ENCODE peak calls at places on chromosomes 3 and 15, in nine cellular contexts. One of them, this sample, is unnamed.

GRCh38 chr3:156722219-156722618 is 47.8 kb downstream of the TIPARP start:
- ATAC-seq in activated naive CD8-positive, alpha-beta T cell treated with anti-CD3 and anti-CD28 coated beads, Interleukin-2, amount 10 ng/mL, durations not matched to agents 7 days and 5 days: no peak
- ATAC-seq in activated T-cell treated with anti-CD3 and anti-CD28 coated beads, Interleukin-2, amount 50 U/mL, for 72 hours: no peak
- ATAC-seq in gastroesophageal sphincter: no peak
- ATAC-seq in T-helper 17 cell: no peak
- ATAC-seq in right cardiac atrium: no peak
- ATAC-seq in CD8-positive, alpha-beta T cell: no peak
- ATAC-seq in PC-3: no peak
- ATAC-seq in activated CD8-positive, alpha-beta T cell treated with anti-CD3 and anti-CD28 coated beads, Interleukin-2, amount 10 ng/mL, durations not matched to agents 7 days and 5 days: no peak
- ATAC-seq in this sample: no peak

GRCh38 chr3:151445283-151446001 is 15.4 kb downstream of the IGSF10 start:
- ATAC-seq in activated naive CD8-positive, alpha-beta T cell treated with anti-CD3 and anti-CD28 coated beads, Interleukin-2, amount 10 ng/mL, durations not matched to agents 7 days and 5 days: no peak
- ATAC-seq in right cardiac atrium: peak
- ATAC-seq in T-helper 17 cell: no peak
- ATAC-seq in activated T-cell treated with anti-CD3 and anti-CD28 coated beads, Interleukin-2, amount 50 U/mL, for 72 hours: no peak
- ATAC-seq in gastroesophageal sphincter: no peak
- ATAC-seq in PC-3: peak
- ATAC-seq in activated CD8-positive, alpha-beta T cell treated with anti-CD3 and anti-CD28 coated beads, Interleukin-2, amount 10 ng/mL, durations not matched to agents 7 days and 5 days: no peak
- ATAC-seq in CD8-positive, alpha-beta T cell: no peak
- ATAC-seq in this sample: no peak

GRCh38 chr3:107524214-107525100 is 1.7 kb downstream of the BBX start:
- ATAC-seq in activated naive CD8-positive, alpha-beta T cell treated with anti-CD3 and anti-CD28 coated beads, Interleukin-2, amount 10 ng/mL, durations not matched to agents 7 days and 5 days: no peak
- ATAC-seq in PC-3: peak
- ATAC-seq in right cardiac atrium: peak
- ATAC-seq in activated T-cell treated with anti-CD3 and anti-CD28 coated beads, Interleukin-2, amount 50 U/mL, for 72 hours: no peak
- ATAC-seq in CD8-positive, alpha-beta T cell: peak
- ATAC-seq in T-helper 17 cell: peak
- ATAC-seq in activated CD8-positive, alpha-beta T cell treated with anti-CD3 and anti-CD28 coated beads, Interleukin-2, amount 10 ng/mL, durations not matched to agents 7 days and 5 days: peak
- ATAC-seq in gastroesophageal sphincter: peak
- ATAC-seq in this sample: peak

GRCh38 chr15:66834863-66835557 is 133.0 kb downstream of the SMAD6 start:
- ATAC-seq in activated T-cell treated with anti-CD3 and anti-CD28 coated beads, Interleukin-2, amount 50 U/mL, for 72 hours: no peak
- ATAC-seq in activated CD8-positive, alpha-beta T cell treated with anti-CD3 and anti-CD28 coated beads, Interleukin-2, amount 10 ng/mL, durations not matched to agents 7 days and 5 days: no peak
- ATAC-seq in T-helper 17 cell: no peak
- ATAC-seq in CD8-positive, alpha-beta T cell: no peak
- ATAC-seq in PC-3: no peak
- ATAC-seq in activated naive CD8-positive, alpha-beta T cell treated with anti-CD3 and anti-CD28 coated beads, Interleukin-2, amount 10 ng/mL, durations not matched to agents 7 days and 5 days: no peak
- ATAC-seq in right cardiac atrium: peak
- ATAC-seq in gastroesophageal sphincter: no peak
- ATAC-seq in this sample: peak

GRCh38 chr3:161323926-161324621 is 47.2 kb downstream of the SPTSSB start:
- ATAC-seq in activated CD8-positive, alpha-beta T cell treated with anti-CD3 and anti-CD28 coated beads, Interleukin-2, amount 10 ng/mL, durations not matched to agents 7 days and 5 days: no peak
- ATAC-seq in activated T-cell treated with anti-CD3 and anti-CD28 coated beads, Interleukin-2, amount 50 U/mL, for 72 hours: no peak
- ATAC-seq in PC-3: peak
- ATAC-seq in T-helper 17 cell: no peak
- ATAC-seq in activated naive CD8-positive, alpha-beta T cell treated with anti-CD3 and anti-CD28 coated beads, Interleukin-2, amount 10 ng/mL, durations not matched to agents 7 days and 5 days: no peak
- ATAC-seq in right cardiac atrium: no peak
- ATAC-seq in CD8-positive, alpha-beta T cell: no peak
- ATAC-seq in gastroesophageal sphincter: no peak
- ATAC-seq in this sample: no peak

GRCh38 chr3:190435618-190436017 is 14.1 kb downstream of the TMEM207 start:
- ATAC-seq in T-helper 17 cell: no peak
- ATAC-seq in gastroesophageal sphincter: no peak
- ATAC-seq in right cardiac atrium: no peak
- ATAC-seq in CD8-positive, alpha-beta T cell: no peak
- ATAC-seq in activated CD8-positive, alpha-beta T cell treated with anti-CD3 and anti-CD28 coated beads, Interleukin-2, amount 10 ng/mL, durations not matched to agents 7 days and 5 days: no peak
- ATAC-seq in activated T-cell treated with anti-CD3 and anti-CD28 coated beads, Interleukin-2, amount 50 U/mL, for 72 hours: no peak
- ATAC-seq in activated naive CD8-positive, alpha-beta T cell treated with anti-CD3 and anti-CD28 coated beads, Interleukin-2, amount 10 ng/mL, durations not matched to agents 7 days and 5 days: no peak
- ATAC-seq in PC-3: peak
- ATAC-seq in this sample: no peak

GRCh38 chr3:150349314-150350097 is 58.6 kb upstream of the TSC22D2 start:
- ATAC-seq in T-helper 17 cell: no peak
- ATAC-seq in activated naive CD8-positive, alpha-beta T cell treated with anti-CD3 and anti-CD28 coated beads, Interleukin-2, amount 10 ng/mL, durations not matched to agents 7 days and 5 days: no peak
- ATAC-seq in CD8-positive, alpha-beta T cell: no peak
- ATAC-seq in PC-3: no peak
- ATAC-seq in gastroesophageal sphincter: peak
- ATAC-seq in activated CD8-positive, alpha-beta T cell treated with anti-CD3 and anti-CD28 coated beads, Interleukin-2, amount 10 ng/mL, durations not matched to agents 7 days and 5 days: no peak
- ATAC-seq in right cardiac atrium: peak
- ATAC-seq in activated T-cell treated with anti-CD3 and anti-CD28 coated beads, Interleukin-2, amount 50 U/mL, for 72 hours: no peak
- ATAC-seq in this sample: peak

GRCh38 chr15:70892002-70892911 is at the start of the genes LRRC49 and THAP10:
- ATAC-seq in activated naive CD8-positive, alpha-beta T cell treated with anti-CD3 and anti-CD28 coated beads, Interleukin-2, amount 10 ng/mL, durations not matched to agents 7 days and 5 days: peak
- ATAC-seq in activated CD8-positive, alpha-beta T cell treated with anti-CD3 and anti-CD28 coated beads, Interleukin-2, amount 10 ng/mL, durations not matched to agents 7 days and 5 days: peak
- ATAC-seq in CD8-positive, alpha-beta T cell: no peak
- ATAC-seq in activated T-cell treated with anti-CD3 and anti-CD28 coated beads, Interleukin-2, amount 50 U/mL, for 72 hours: peak
- ATAC-seq in T-helper 17 cell: peak
- ATAC-seq in gastroesophageal sphincter: peak
- ATAC-seq in right cardiac atrium: peak
- ATAC-seq in PC-3: peak
- ATAC-seq in this sample: peak

GRCh38 chr3:75049581-75049980 is 435.1 kb upstream of the CNTN3 start:
- ATAC-seq in CD8-positive, alpha-beta T cell: no peak
- ATAC-seq in activated T-cell treated with anti-CD3 and anti-CD28 coated beads, Interleukin-2, amount 50 U/mL, for 72 hours: no peak
- ATAC-seq in gastroesophageal sphincter: no peak
- ATAC-seq in right cardiac atrium: no peak
- ATAC-seq in PC-3: no peak
- ATAC-seq in activated CD8-positive, alpha-beta T cell treated with anti-CD3 and anti-CD28 coated beads, Interleukin-2, amount 10 ng/mL, durations not matched to agents 7 days and 5 days: no peak
- ATAC-seq in T-helper 17 cell: no peak
- ATAC-seq in activated naive CD8-positive, alpha-beta T cell treated with anti-CD3 and anti-CD28 coated beads, Interleukin-2, amount 10 ng/mL, durations not matched to agents 7 days and 5 days: no peak
- ATAC-seq in this sample: no peak

GRCh38 chr15:78454992-78455391 is 17.0 kb downstream of the IREB2 start:
- ATAC-seq in CD8-positive, alpha-beta T cell: no peak
- ATAC-seq in T-helper 17 cell: peak
- ATAC-seq in gastroesophageal sphincter: no peak
- ATAC-seq in PC-3: no peak
- ATAC-seq in activated T-cell treated with anti-CD3 and anti-CD28 coated beads, Interleukin-2, amount 50 U/mL, for 72 hours: no peak
- ATAC-seq in activated naive CD8-positive, alpha-beta T cell treated with anti-CD3 and anti-CD28 coated beads, Interleukin-2, amount 10 ng/mL, durations not matched to agents 7 days and 5 days: no peak
- ATAC-seq in right cardiac atrium: peak
- ATAC-seq in activated CD8-positive, alpha-beta T cell treated with anti-CD3 and anti-CD28 coated beads, Interleukin-2, amount 10 ng/mL, durations not matched to agents 7 days and 5 days: no peak
- ATAC-seq in this sample: no peak

GRCh38 chr15:38549222-38549621 is 15.4 kb downstream of the RASGRP1 start:
- ATAC-seq in PC-3: no peak
- ATAC-seq in CD8-positive, alpha-beta T cell: no peak
- ATAC-seq in right cardiac atrium: no peak
- ATAC-seq in T-helper 17 cell: no peak
- ATAC-seq in activated T-cell treated with anti-CD3 and anti-CD28 coated beads, Interleukin-2, amount 50 U/mL, for 72 hours: no peak
- ATAC-seq in gastroesophageal sphincter: no peak
- ATAC-seq in activated naive CD8-positive, alpha-beta T cell treated with anti-CD3 and anti-CD28 coated beads, Interleukin-2, amount 10 ng/mL, durations not matched to agents 7 days and 5 days: no peak
- ATAC-seq in activated CD8-positive, alpha-beta T cell treated with anti-CD3 and anti-CD28 coated beads, Interleukin-2, amount 10 ng/mL, durations not matched to agents 7 days and 5 days: no peak
- ATAC-seq in this sample: no peak

GRCh38 chr3:36679384-36680200 is 84.8 kb downstream of the DCLK3 start:
- ATAC-seq in activated T-cell treated with anti-CD3 and anti-CD28 coated beads, Interleukin-2, amount 50 U/mL, for 72 hours: peak
- ATAC-seq in activated CD8-positive, alpha-beta T cell treated with anti-CD3 and anti-CD28 coated beads, Interleukin-2, amount 10 ng/mL, durations not matched to agents 7 days and 5 days: no peak
- ATAC-seq in PC-3: peak
- ATAC-seq in CD8-positive, alpha-beta T cell: no peak
- ATAC-seq in activated naive CD8-positive, alpha-beta T cell treated with anti-CD3 and anti-CD28 coated beads, Interleukin-2, amount 10 ng/mL, durations not matched to agents 7 days and 5 days: no peak
- ATAC-seq in T-helper 17 cell: no peak
- ATAC-seq in gastroesophageal sphincter: no peak
- ATAC-seq in right cardiac atrium: no peak
- ATAC-seq in this sample: peak

GRCh38 chr3:69869021-69869420 is 129.8 kb downstream of the MITF start:
- ATAC-seq in T-helper 17 cell: no peak
- ATAC-seq in right cardiac atrium: no peak
- ATAC-seq in activated naive CD8-positive, alpha-beta T cell treated with anti-CD3 and anti-CD28 coated beads, Interleukin-2, amount 10 ng/mL, durations not matched to agents 7 days and 5 days: no peak
- ATAC-seq in activated CD8-positive, alpha-beta T cell treated with anti-CD3 and anti-CD28 coated beads, Interleukin-2, amount 10 ng/mL, durations not matched to agents 7 days and 5 days: no peak
- ATAC-seq in gastroesophageal sphincter: no peak
- ATAC-seq in PC-3: peak
- ATAC-seq in CD8-positive, alpha-beta T cell: no peak
- ATAC-seq in activated T-cell treated with anti-CD3 and anti-CD28 coated beads, Interleukin-2, amount 50 U/mL, for 72 hours: no peak
- ATAC-seq in this sample: no peak

GRCh38 chr3:195182470-195182795 is 88.5 kb downstream of the XXYLT1 start:
- ATAC-seq in gastroesophageal sphincter: peak
- ATAC-seq in activated CD8-positive, alpha-beta T cell treated with anti-CD3 and anti-CD28 coated beads, Interleukin-2, amount 10 ng/mL, durations not matched to agents 7 days and 5 days: no peak
- ATAC-seq in activated T-cell treated with anti-CD3 and anti-CD28 coated beads, Interleukin-2, amount 50 U/mL, for 72 hours: peak
- ATAC-seq in activated naive CD8-positive, alpha-beta T cell treated with anti-CD3 and anti-CD28 coated beads, Interleukin-2, amount 10 ng/mL, durations not matched to agents 7 days and 5 days: no peak
- ATAC-seq in CD8-positive, alpha-beta T cell: peak
- ATAC-seq in right cardiac atrium: no peak
- ATAC-seq in PC-3: peak
- ATAC-seq in T-helper 17 cell: peak
- ATAC-seq in this sample: peak

GRCh38 chr3:132605374-132605792 is 8.3 kb downstream of the ACKR4 start:
- ATAC-seq in PC-3: no peak
- ATAC-seq in T-helper 17 cell: no peak
- ATAC-seq in CD8-positive, alpha-beta T cell: no peak
- ATAC-seq in gastroesophageal sphincter: no peak
- ATAC-seq in activated naive CD8-positive, alpha-beta T cell treated with anti-CD3 and anti-CD28 coated beads, Interleukin-2, amount 10 ng/mL, durations not matched to agents 7 days and 5 days: no peak
- ATAC-seq in right cardiac atrium: no peak
- ATAC-seq in activated T-cell treated with anti-CD3 and anti-CD28 coated beads, Interleukin-2, amount 50 U/mL, for 72 hours: no peak
- ATAC-seq in activated CD8-positive, alpha-beta T cell treated with anti-CD3 and anti-CD28 coated beads, Interleukin-2, amount 10 ng/mL, durations not matched to agents 7 days and 5 days: no peak
- ATAC-seq in this sample: peak

GRCh38 chr15:101159096-101159935 is 92.5 kb downstream of the CHSY1 start:
- ATAC-seq in activated CD8-positive, alpha-beta T cell treated with anti-CD3 and anti-CD28 coated beads, Interleukin-2, amount 10 ng/mL, durations not matched to agents 7 days and 5 days: peak
- ATAC-seq in CD8-positive, alpha-beta T cell: no peak
- ATAC-seq in activated naive CD8-positive, alpha-beta T cell treated with anti-CD3 and anti-CD28 coated beads, Interleukin-2, amount 10 ng/mL, durations not matched to agents 7 days and 5 days: peak
- ATAC-seq in right cardiac atrium: peak
- ATAC-seq in gastroesophageal sphincter: no peak
- ATAC-seq in T-helper 17 cell: no peak
- ATAC-seq in PC-3: no peak
- ATAC-seq in activated T-cell treated with anti-CD3 and anti-CD28 coated beads, Interleukin-2, amount 50 U/mL, for 72 hours: peak
- ATAC-seq in this sample: no peak

GRCh38 chr3:136247436-136247835 is 2.7 kb upstream of the PCCB start:
- ATAC-seq in CD8-positive, alpha-beta T cell: no peak
- ATAC-seq in activated T-cell treated with anti-CD3 and anti-CD28 coated beads, Interleukin-2, amount 50 U/mL, for 72 hours: no peak
- ATAC-seq in activated naive CD8-positive, alpha-beta T cell treated with anti-CD3 and anti-CD28 coated beads, Interleukin-2, amount 10 ng/mL, durations not matched to agents 7 days and 5 days: no peak
- ATAC-seq in PC-3: no peak
- ATAC-seq in activated CD8-positive, alpha-beta T cell treated with anti-CD3 and anti-CD28 coated beads, Interleukin-2, amount 10 ng/mL, durations not matched to agents 7 days and 5 days: no peak
- ATAC-seq in T-helper 17 cell: no peak
- ATAC-seq in right cardiac atrium: no peak
- ATAC-seq in gastroesophageal sphincter: no peak
- ATAC-seq in this sample: no peak

GRCh38 chr3:165640970-165641369 is 196.3 kb downstream of the BCHE start:
- ATAC-seq in gastroesophageal sphincter: no peak
- ATAC-seq in activated T-cell treated with anti-CD3 and anti-CD28 coated beads, Interleukin-2, amount 50 U/mL, for 72 hours: no peak
- ATAC-seq in activated CD8-positive, alpha-beta T cell treated with anti-CD3 and anti-CD28 coated beads, Interleukin-2, amount 10 ng/mL, durations not matched to agents 7 days and 5 days: no peak
- ATAC-seq in right cardiac atrium: no peak
- ATAC-seq in T-helper 17 cell: no peak
- ATAC-seq in PC-3: no peak
- ATAC-seq in activated naive CD8-positive, alpha-beta T cell treated with anti-CD3 and anti-CD28 coated beads, Interleukin-2, amount 10 ng/mL, durations not matched to agents 7 days and 5 days: no peak
- ATAC-seq in CD8-positive, alpha-beta T cell: no peak
- ATAC-seq in this sample: no peak

GRCh38 chr3:10320320-10320677 is 613 bp downstream of the SEC13 start:
- ATAC-seq in T-helper 17 cell: no peak
- ATAC-seq in right cardiac atrium: no peak
- ATAC-seq in activated CD8-positive, alpha-beta T cell treated with anti-CD3 and anti-CD28 coated beads, Interleukin-2, amount 10 ng/mL, durations not matched to agents 7 days and 5 days: peak
- ATAC-seq in gastroesophageal sphincter: no peak
- ATAC-seq in PC-3: peak
- ATAC-seq in activated T-cell treated with anti-CD3 and anti-CD28 coated beads, Interleukin-2, amount 50 U/mL, for 72 hours: no peak
- ATAC-seq in CD8-positive, alpha-beta T cell: no peak
- ATAC-seq in activated naive CD8-positive, alpha-beta T cell treated with anti-CD3 and anti-CD28 coated beads, Interleukin-2, amount 10 ng/mL, durations not matched to agents 7 days and 5 days: no peak
- ATAC-seq in this sample: no peak

GRCh38 chr3:192942625-192943024 is 25.0 kb upstream of the MB21D2 start:
- ATAC-seq in right cardiac atrium: peak
- ATAC-seq in gastroesophageal sphincter: no peak
- ATAC-seq in PC-3: no peak
- ATAC-seq in CD8-positive, alpha-beta T cell: no peak
- ATAC-seq in activated naive CD8-positive, alpha-beta T cell treated with anti-CD3 and anti-CD28 coated beads, Interleukin-2, amount 10 ng/mL, durations not matched to agents 7 days and 5 days: no peak
- ATAC-seq in T-helper 17 cell: no peak
- ATAC-seq in activated CD8-positive, alpha-beta T cell treated with anti-CD3 and anti-CD28 coated beads, Interleukin-2, amount 10 ng/mL, durations not matched to agents 7 days and 5 days: no peak
- ATAC-seq in activated T-cell treated with anti-CD3 and anti-CD28 coated beads, Interleukin-2, amount 50 U/mL, for 72 hours: no peak
- ATAC-seq in this sample: no peak

GRCh38 chr15:95429345-95429744 is 901.2 kb upstream of the NR2F2 start:
- ATAC-seq in PC-3: no peak
- ATAC-seq in activated naive CD8-positive, alpha-beta T cell treated with anti-CD3 and anti-CD28 coated beads, Interleukin-2, amount 10 ng/mL, durations not matched to agents 7 days and 5 days: no peak
- ATAC-seq in right cardiac atrium: no peak
- ATAC-seq in CD8-positive, alpha-beta T cell: no peak
- ATAC-seq in T-helper 17 cell: no peak
- ATAC-seq in activated T-cell treated with anti-CD3 and anti-CD28 coated beads, Interleukin-2, amount 50 U/mL, for 72 hours: no peak
- ATAC-seq in activated CD8-positive, alpha-beta T cell treated with anti-CD3 and anti-CD28 coated beads, Interleukin-2, amount 10 ng/mL, durations not matched to agents 7 days and 5 days: no peak
- ATAC-seq in gastroesophageal sphincter: peak
- ATAC-seq in this sample: no peak

GRCh38 chr3:57977755-57978715 is 30.2 kb upstream of the FLNB start:
- ATAC-seq in activated naive CD8-positive, alpha-beta T cell treated with anti-CD3 and anti-CD28 coated beads, Interleukin-2, amount 10 ng/mL, durations not matched to agents 7 days and 5 days: no peak
- ATAC-seq in T-helper 17 cell: no peak
- ATAC-seq in CD8-positive, alpha-beta T cell: no peak
- ATAC-seq in PC-3: peak
- ATAC-seq in activated CD8-positive, alpha-beta T cell treated with anti-CD3 and anti-CD28 coated beads, Interleukin-2, amount 10 ng/mL, durations not matched to agents 7 days and 5 days: no peak
- ATAC-seq in activated T-cell treated with anti-CD3 and anti-CD28 coated beads, Interleukin-2, amount 50 U/mL, for 72 hours: no peak
- ATAC-seq in right cardiac atrium: peak
- ATAC-seq in gastroesophageal sphincter: no peak
- ATAC-seq in this sample: peak

GRCh38 chr15:99414755-99415731 is 150.7 kb upstream of the MEF2A start:
- ATAC-seq in gastroesophageal sphincter: no peak
- ATAC-seq in PC-3: no peak
- ATAC-seq in activated T-cell treated with anti-CD3 and anti-CD28 coated beads, Interleukin-2, amount 50 U/mL, for 72 hours: no peak
- ATAC-seq in CD8-positive, alpha-beta T cell: no peak
- ATAC-seq in activated CD8-positive, alpha-beta T cell treated with anti-CD3 and anti-CD28 coated beads, Interleukin-2, amount 10 ng/mL, durations not matched to agents 7 days and 5 days: no peak
- ATAC-seq in T-helper 17 cell: no peak
- ATAC-seq in right cardiac atrium: peak
- ATAC-seq in activated naive CD8-positive, alpha-beta T cell treated with anti-CD3 and anti-CD28 coated beads, Interleukin-2, amount 10 ng/mL, durations not matched to agents 7 days and 5 days: no peak
- ATAC-seq in this sample: no peak

GRCh38 chr15:66655997-66656396 is 46.0 kb upstream of the SMAD6 start:
- ATAC-seq in activated naive CD8-positive, alpha-beta T cell treated with anti-CD3 and anti-CD28 coated beads, Interleukin-2, amount 10 ng/mL, durations not matched to agents 7 days and 5 days: no peak
- ATAC-seq in right cardiac atrium: peak
- ATAC-seq in gastroesophageal sphincter: no peak
- ATAC-seq in activated T-cell treated with anti-CD3 and anti-CD28 coated beads, Interleukin-2, amount 50 U/mL, for 72 hours: no peak
- ATAC-seq in activated CD8-positive, alpha-beta T cell treated with anti-CD3 and anti-CD28 coated beads, Interleukin-2, amount 10 ng/mL, durations not matched to agents 7 days and 5 days: no peak
- ATAC-seq in T-helper 17 cell: no peak
- ATAC-seq in PC-3: peak
- ATAC-seq in CD8-positive, alpha-beta T cell: no peak
- ATAC-seq in this sample: no peak

GRCh38 chr3:177836671-177837070 is 639.4 kb upstream of the TBL1XR1 start:
- ATAC-seq in activated CD8-positive, alpha-beta T cell treated with anti-CD3 and anti-CD28 coated beads, Interleukin-2, amount 10 ng/mL, durations not matched to agents 7 days and 5 days: no peak
- ATAC-seq in right cardiac atrium: peak
- ATAC-seq in PC-3: no peak
- ATAC-seq in CD8-positive, alpha-beta T cell: no peak
- ATAC-seq in activated T-cell treated with anti-CD3 and anti-CD28 coated beads, Interleukin-2, amount 50 U/mL, for 72 hours: no peak
- ATAC-seq in T-helper 17 cell: no peak
- ATAC-seq in gastroesophageal sphincter: peak
- ATAC-seq in activated naive CD8-positive, alpha-beta T cell treated with anti-CD3 and anti-CD28 coated beads, Interleukin-2, amount 10 ng/mL, durations not matched to agents 7 days and 5 days: no peak
- ATAC-seq in this sample: no peak

GRCh38 chr15:31792611-31793199 is 237.6 kb upstream of the CHRNA7 start:
- ATAC-seq in gastroesophageal sphincter: no peak
- ATAC-seq in T-helper 17 cell: no peak
- ATAC-seq in activated T-cell treated with anti-CD3 and anti-CD28 coated beads, Interleukin-2, amount 50 U/mL, for 72 hours: no peak
- ATAC-seq in right cardiac atrium: no peak
- ATAC-seq in CD8-positive, alpha-beta T cell: no peak
- ATAC-seq in activated CD8-positive, alpha-beta T cell treated with anti-CD3 and anti-CD28 coated beads, Interleukin-2, amount 10 ng/mL, durations not matched to agents 7 days and 5 days: no peak
- ATAC-seq in activated naive CD8-positive, alpha-beta T cell treated with anti-CD3 and anti-CD28 coated beads, Interleukin-2, amount 10 ng/mL, durations not matched to agents 7 days and 5 days: no peak
- ATAC-seq in PC-3: no peak
- ATAC-seq in this sample: no peak

GRCh38 chr3:172218350-172219323 is 179.3 kb downstream of the FNDC3B start:
- ATAC-seq in PC-3: peak
- ATAC-seq in gastroesophageal sphincter: no peak
- ATAC-seq in T-helper 17 cell: no peak
- ATAC-seq in activated naive CD8-positive, alpha-beta T cell treated with anti-CD3 and anti-CD28 coated beads, Interleukin-2, amount 10 ng/mL, durations not matched to agents 7 days and 5 days: no peak
- ATAC-seq in activated T-cell treated with anti-CD3 and anti-CD28 coated beads, Interleukin-2, amount 50 U/mL, for 72 hours: no peak
- ATAC-seq in right cardiac atrium: no peak
- ATAC-seq in activated CD8-positive, alpha-beta T cell treated with anti-CD3 and anti-CD28 coated beads, Interleukin-2, amount 10 ng/mL, durations not matched to agents 7 days and 5 days: no peak
- ATAC-seq in CD8-positive, alpha-beta T cell: no peak
- ATAC-seq in this sample: peak

GRCh38 chr15:78811825-78812183 is 540 bp upstream of the ADAMTS7 start:
- ATAC-seq in activated T-cell treated with anti-CD3 and anti-CD28 coated beads, Interleukin-2, amount 50 U/mL, for 72 hours: peak
- ATAC-seq in activated CD8-positive, alpha-beta T cell treated with anti-CD3 and anti-CD28 coated beads, Interleukin-2, amount 10 ng/mL, durations not matched to agents 7 days and 5 days: peak
- ATAC-seq in right cardiac atrium: peak
- ATAC-seq in gastroesophageal sphincter: peak
- ATAC-seq in activated naive CD8-positive, alpha-beta T cell treated with anti-CD3 and anti-CD28 coated beads, Interleukin-2, amount 10 ng/mL, durations not matched to agents 7 days and 5 days: peak
- ATAC-seq in T-helper 17 cell: no peak
- ATAC-seq in PC-3: no peak
- ATAC-seq in CD8-positive, alpha-beta T cell: peak
- ATAC-seq in this sample: peak

GRCh38 chr3:16236856-16237393 is 27.8 kb downstream of the DPH3 start:
- ATAC-seq in right cardiac atrium: peak
- ATAC-seq in activated T-cell treated with anti-CD3 and anti-CD28 coated beads, Interleukin-2, amount 50 U/mL, for 72 hours: no peak
- ATAC-seq in T-helper 17 cell: no peak
- ATAC-seq in CD8-positive, alpha-beta T cell: no peak
- ATAC-seq in activated CD8-positive, alpha-beta T cell treated with anti-CD3 and anti-CD28 coated beads, Interleukin-2, amount 10 ng/mL, durations not matched to agents 7 days and 5 days: no peak
- ATAC-seq in activated naive CD8-positive, alpha-beta T cell treated with anti-CD3 and anti-CD28 coated beads, Interleukin-2, amount 10 ng/mL, durations not matched to agents 7 days and 5 days: no peak
- ATAC-seq in PC-3: no peak
- ATAC-seq in gastroesophageal sphincter: no peak
- ATAC-seq in this sample: no peak

GRCh38 chr15:80838012-80838411 is 58.8 kb downstream of the CEMIP start:
- ATAC-seq in activated naive CD8-positive, alpha-beta T cell treated with anti-CD3 and anti-CD28 coated beads, Interleukin-2, amount 10 ng/mL, durations not matched to agents 7 days and 5 days: no peak
- ATAC-seq in PC-3: no peak
- ATAC-seq in activated T-cell treated with anti-CD3 and anti-CD28 coated beads, Interleukin-2, amount 50 U/mL, for 72 hours: no peak
- ATAC-seq in T-helper 17 cell: no peak
- ATAC-seq in gastroesophageal sphincter: no peak
- ATAC-seq in right cardiac atrium: no peak
- ATAC-seq in CD8-positive, alpha-beta T cell: no peak
- ATAC-seq in activated CD8-positive, alpha-beta T cell treated with anti-CD3 and anti-CD28 coated beads, Interleukin-2, amount 10 ng/mL, durations not matched to agents 7 days and 5 days: no peak
- ATAC-seq in this sample: no peak

GRCh38 chr15:48802867-48803266 is 8.0 kb downstream of the CEP152 start:
- ATAC-seq in PC-3: peak
- ATAC-seq in CD8-positive, alpha-beta T cell: no peak
- ATAC-seq in activated naive CD8-positive, alpha-beta T cell treated with anti-CD3 and anti-CD28 coated beads, Interleukin-2, amount 10 ng/mL, durations not matched to agents 7 days and 5 days: no peak
- ATAC-seq in activated T-cell treated with anti-CD3 and anti-CD28 coated beads, Interleukin-2, amount 50 U/mL, for 72 hours: peak
- ATAC-seq in gastroesophageal sphincter: no peak
- ATAC-seq in activated CD8-positive, alpha-beta T cell treated with anti-CD3 and anti-CD28 coated beads, Interleukin-2, amount 10 ng/mL, durations not matched to agents 7 days and 5 days: no peak
- ATAC-seq in T-helper 17 cell: no peak
- ATAC-seq in right cardiac atrium: no peak
- ATAC-seq in this sample: peak

This sample was measured in SK-N-SH treated with all-trans-retinoic acid at 6 μM for 48 hours.